ENCODE peak calls at places on chromosomes 2 and 18, in five cellular contexts. B is pancreas, I is hepatocyte, K is tibial nerve, S is HAP-1. M is an unnamed sample.
A peak's percentile ranks its signal among the peaks of the same experiment; 100 is the strongest.

GRCh38 chr2:179355881-179356280 is 91.2 kb upstream of the SESTD1 start:
- DNase-seq in B (no peak), I (no peak), K (no peak), S (no peak), M (no peak)

GRCh38 chr2:167134381-167135072 is 246.2 kb downstream of the XIRP2 start:
- DNase-seq in B (no peak), I (no peak), K (no peak), S (no peak), M (no peak)

GRCh38 chr2:241968417-241968816 is 98.9 kb downstream of the RTP5 start:
- DNase-seq in B (no peak), I (no peak), K (no peak), S (no peak), M (no peak)

GRCh38 chr2:124633812-124634211 is 608.7 kb downstream of the CNTNAP5 start:
- DNase-seq in B (no peak), I (no peak), K (no peak), S (no peak), M (no peak)

GRCh38 chr18:36544036-36544725 is 246.7 kb downstream of the FHOD3 start:
- DNase-seq in B (no peak), I (no peak), K (no peak), S (no peak), M (no peak)

GRCh38 chr2:52269696-52270485 is 1238.0 kb upstream of the NRXN1 start:
- DNase-seq in B (no peak), I (no peak), K (no peak), S (no peak), M (no peak)

GRCh38 chr2:75539955-75540716 is 20.6 kb downstream of the EVA1A start:
- DNase-seq in B (no peak), I (no peak), K (no peak), S (no peak), M (no peak)

GRCh38 chr2:33241581-33241980 is 234.9 kb upstream of the RASGRP3 start:
- DNase-seq in B (no peak), I (no peak), K (no peak), S (no peak), M (no peak)

GRCh38 chr2:174669321-174669720 is 71.7 kb upstream of the WIPF1 start:
- DNase-seq in B (no peak), I (no peak), K (no peak), S (no peak), M (no peak)

GRCh38 chr2:58228272-58228671 is 12.9 kb downstream of the FANCL start:
- DNase-seq in B (no peak), I (no peak), K (no peak), S (no peak), M (no peak)

GRCh38 chr2:71963295-71963694 is 184.4 kb downstream of the CYP26B1 start:
- DNase-seq in B (no peak), I (no peak), K (no peak), S (no peak), M (no peak)

GRCh38 chr18:10023853-10024638 is 110.2 kb downstream of the VAPA start:
- DNase-seq in B (no peak), I (no peak), K (no peak), S (no peak), M (no peak)

GRCh38 chr18:12403601-12404506 is 3.9 kb upstream of the PRELID3A start:
- DNase-seq in B (no peak), I (peak; percentile 69), K (no peak), S (no peak), M (no peak)

GRCh38 chr2:239607795-239608171 is 207.0 kb upstream of the HDAC4 start:
- DNase-seq in B (no peak), I (no peak), K (no peak), S (no peak), M (no peak)

GRCh38 chr2:11514081-11514730 is 19.6 kb upstream of the GREB1 start:
- DNase-seq in B (no peak), I (no peak), K (no peak), S (no peak), M (no peak)

GRCh38 chr2:212900715-212901114 is 250.7 kb downstream of the IKZF2 start:
- DNase-seq in B (no peak), I (no peak), K (no peak), S (no peak), M (no peak)

GRCh38 chr2:207215300-207215699 is 49.6 kb upstream of the KLF7 start:
- DNase-seq in B (no peak), I (no peak), K (no peak), S (no peak), M (no peak)

GRCh38 chr2:130756041-130756720 is 841 bp downstream of the AMER3 start:
- DNase-seq in B (peak; percentile 34), I (peak; percentile 81), K (no peak), S (peak; percentile 63), M (no peak)

GRCh38 chr2:10547663-10548384 is 99.7 kb upstream of the ODC1 start:
- DNase-seq in B (no peak), I (no peak), K (no peak), S (no peak), M (no peak)

GRCh38 chr18:69580107-69580506 is 179.4 kb downstream of the DOK6 start:
- DNase-seq in B (no peak), I (no peak), K (no peak), S (no peak), M (no peak)

GRCh38 chr18:7452331-7452730 is 114.8 kb upstream of the PTPRM start:
- DNase-seq in B (peak; percentile 42), I (peak; percentile 68), K (no peak), S (peak; percentile 10), M (no peak)

GRCh38 chr2:116109471-116109870 is 1667.0 kb downstream of the DPP10 start:
- DNase-seq in B (no peak), I (no peak), K (no peak), S (no peak), M (no peak)

GRCh38 chr2:230411484-230412368 is 4.3 kb upstream of the SP100 start:
- DNase-seq in B (peak; percentile 48), I (peak; percentile 78), K (peak; percentile 42), S (peak; percentile 61), M (peak; percentile 64)

GRCh38 chr2:166764216-166764615 is 124.1 kb upstream of the XIRP2 start:
- DNase-seq in B (no peak), I (no peak), K (no peak), S (no peak), M (no peak)

GRCh38 chr2:15141211-15141610 is 419.9 kb downstream of the NBAS start:
- DNase-seq in B (no peak), I (no peak), K (no peak), S (no peak), M (no peak)

GRCh38 chr2:180747728-180748127 is 232.7 kb upstream of the UBE2E3 start:
- DNase-seq in B (no peak), I (no peak), K (no peak), S (no peak), M (no peak)

GRCh38 chr18:59140287-59140885 is 702 bp downstream of the SEC11C start:
- DNase-seq in B (peak; percentile 31), I (peak; percentile 69), K (no peak), S (peak; percentile 38), M (peak; percentile 28)

GRCh38 chr18:62183578-62184195 is 3.2 kb downstream of the PIGN start:
- DNase-seq in B (peak; percentile 26), I (peak; percentile 74), K (peak; percentile 51), S (peak; percentile 55), M (no peak)

GRCh38 chr2:239855863-239856587 is 169.1 kb downstream of the NDUFA10 start:
- DNase-seq in B (no peak), I (no peak), K (peak; percentile 54), S (no peak), M (no peak)

GRCh38 chr2:101743288-101743687 is 45.8 kb downstream of the MAP4K4 start:
- DNase-seq in B (no peak), I (no peak), K (no peak), S (no peak), M (no peak)

GRCh38 chr2:101745711-101746694 is 48.5 kb downstream of the MAP4K4 start:
- DNase-seq in B (no peak), I (no peak), K (no peak), S (no peak), M (no peak)

GRCh38 chr2:101741775-101742520 is 44.4 kb downstream of the MAP4K4 start:
- DNase-seq in B (no peak), I (peak; percentile 34), K (no peak), S (peak; percentile 23), M (no peak)

GRCh38 chr2:101748000-101748399 is 50.5 kb downstream of the MAP4K4 start:
- DNase-seq in B (no peak), I (no peak), K (no peak), S (no peak), M (no peak)

GRCh38 chr2:101744832-101745231 is 47.3 kb downstream of the MAP4K4 start:
- DNase-seq in B (no peak), I (no peak), K (no peak), S (no peak), M (no peak)
- H3K4me1 ChIP-seq in B (peaks cover 47% of the 10 kb centered on the region), I (peaks cover 73% of the 10 kb centered on the region), K (peaks cover 42% of the 10 kb centered on the region), S (peaks cover 23% of the 10 kb centered on the region), M (peaks cover 81% of the 10 kb centered on the region)

GRCh38 chr2:61178603-61179545 is 16.9 kb downstream of the C2orf74 start:
- DNase-seq in B (peak; percentile 25), I (no peak), K (no peak), S (no peak), M (no peak)

GRCh38 chr2:61181382-61182058 is 19.5 kb downstream of the C2orf74 start:
- DNase-seq in B (no peak), I (no peak), K (no peak), S (no peak), M (no peak)

GRCh38 chr2:61182059-61182383 is 20.0 kb downstream of the C2orf74 start:
- DNase-seq in B (no peak), I (no peak), K (no peak), S (no peak), M (no peak)

GRCh38 chr2:61179701-61180639 is 18.0 kb downstream of the C2orf74 start:
- DNase-seq in B (peak; percentile 71), I (peak; percentile 57), K (no peak), S (peak; percentile 19), M (peak; percentile 79)

GRCh38 chr2:61180686-61181085 is 18.7 kb downstream of the C2orf74 start:
- DNase-seq in B (no peak), I (no peak), K (no peak), S (no peak), M (no peak)
- H3K36me3 ChIP-seq in B (peaks cover 26% of the 10 kb centered on the region), I (no peaks in the 10 kb centered on the region), K (peaks cover 18% of the 10 kb centered on the region), S (peaks cover 63% of the 10 kb centered on the region), M (peaks cover 52% of the 10 kb centered on the region)

DNA sequence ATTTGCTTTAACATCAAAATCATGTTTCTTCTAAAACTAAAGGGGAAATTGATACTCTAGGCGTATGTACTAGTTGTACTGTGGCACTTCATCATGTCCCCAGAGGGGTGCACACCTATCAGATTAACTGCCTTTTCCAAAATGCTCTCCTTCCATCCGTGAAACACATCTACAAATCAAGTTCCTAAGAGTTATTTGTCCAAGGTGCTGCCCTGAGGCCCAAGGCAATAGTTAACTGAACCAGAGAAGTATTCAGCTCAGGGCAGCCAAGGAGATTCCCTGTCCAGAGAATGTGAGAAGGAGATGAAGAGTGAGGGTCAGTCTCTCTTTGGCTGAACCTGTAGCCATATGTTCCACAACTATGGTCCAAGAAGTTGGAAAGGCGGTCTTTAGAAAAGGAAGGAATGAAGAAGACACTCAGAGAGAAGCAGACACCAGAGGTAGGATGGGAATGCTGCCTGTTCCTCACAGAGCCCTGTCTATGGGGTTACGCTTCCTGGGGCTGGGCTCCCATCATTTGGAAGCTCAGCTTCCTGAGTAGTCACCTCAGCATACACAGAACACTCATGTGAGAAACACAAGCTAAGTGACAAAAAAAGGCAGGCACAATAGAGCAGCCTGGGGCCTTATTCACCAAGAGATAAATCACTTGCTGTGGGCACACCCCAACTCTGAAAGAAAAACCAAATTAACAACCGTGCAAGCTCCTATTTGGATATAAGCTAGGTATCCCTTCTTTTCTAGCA is 55.6 kb downstream of the ANKRD44 start:
- DNase-seq in B (no peak), I (no peak), K (no peak), S (no peak), M (no peak)
- H3K4me1 ChIP-seq in B (no peaks in the 10 kb centered on the region), I (peaks cover 5% of the 10 kb centered on the region), K (peaks cover 25% of the 10 kb centered on the region), S (no peaks in the 10 kb centered on the region), M (peaks cover under 1% of the 10 kb centered on the region)

GRCh38 chr2:151481744-151482143 is 72.0 kb downstream of the RIF1 start:
- DNase-seq in B (no peak), I (no peak), K (no peak), S (no peak), M (no peak)
- H3K36me3 ChIP-seq in B (no peaks in the 10 kb centered on the region), I (no peaks in the 10 kb centered on the region), K (no peaks in the 10 kb centered on the region), S (peaks cover 41% of the 10 kb centered on the region), M (peaks cover 78% of the 10 kb centered on the region)